ENCODE peak calls at places on chromosomes 12 and 14, in four cellular contexts. One of them, this sample, is unnamed.

GRCh38 chr12:48532601-48533000 is 7.2 kb downstream of the OR8S1 start:
- DNase-seq in AG10803: no peak
- DNase-seq in neuronal stem cell: no peak
- DNase-seq in IMR-90: no peak
- DNase-seq in this sample: peak; percentile 41

GRCh38 chr14:97776890-97777564 is 979.8 kb downstream of the VRK1 start:
- DNase-seq in AG10803: no peak
- DNase-seq in IMR-90: no peak
- DNase-seq in neuronal stem cell: no peak
- DNase-seq in this sample: peak; percentile 90

GRCh38 chr14:49461529-49462401 is 124.4 kb downstream of the RPS29 start:
- DNase-seq in AG10803: peak; percentile 77
- DNase-seq in IMR-90: peak; percentile 81
- DNase-seq in neuronal stem cell: peak; percentile 15
- DNase-seq in this sample: peak; percentile 83

GRCh38 chr12:50573271-50573670 is 68.5 kb downstream of the DIP2B start:
- DNase-seq in AG10803: no peak
- DNase-seq in IMR-90: no peak
- DNase-seq in neuronal stem cell: no peak
- DNase-seq in this sample: no peak

GRCh38 chr14:77051101-77051500 is 22.6 kb upstream of the IRF2BPL start:
- DNase-seq in AG10803: no peak
- DNase-seq in neuronal stem cell: no peak
- DNase-seq in IMR-90: no peak
- DNase-seq in this sample: no peak

GRCh38 chr12:121568971-121569808 is 11.6 kb downstream of the KDM2B start:
- DNase-seq in AG10803: peak; percentile 61
- DNase-seq in IMR-90: peak; percentile 49
- DNase-seq in neuronal stem cell: no peak
- DNase-seq in this sample: no peak

GRCh38 chr12:68356060-68356748 is 24.0 kb upstream of the MDM1 start:
- DNase-seq in AG10803: peak; percentile 30
- DNase-seq in IMR-90: no peak
- DNase-seq in neuronal stem cell: no peak
- DNase-seq in this sample: no peak

GRCh38 chr12:81627336-81628189 is 131.6 kb downstream of the PPFIA2 start:
- DNase-seq in AG10803: peak; percentile 48
- DNase-seq in IMR-90: peak; percentile 36
- DNase-seq in neuronal stem cell: peak; percentile 20
- DNase-seq in this sample: peak; percentile 27

GRCh38 chr12:96225003-96225855 is 31.1 kb downstream of the ELK3 start:
- DNase-seq in IMR-90: no peak
- DNase-seq in AG10803: no peak
- DNase-seq in neuronal stem cell: no peak
- DNase-seq in this sample: no peak

GRCh38 chr12:5094550-5094949 is 50.9 kb downstream of the KCNA5 start:
- DNase-seq in IMR-90: peak; percentile 29
- DNase-seq in neuronal stem cell: no peak
- DNase-seq in AG10803: peak; percentile 89
- DNase-seq in this sample: no peak

GRCh38 chr12:52878507-52879393 is 26.1 kb downstream of the KRT8 start:
- DNase-seq in neuronal stem cell: no peak
- DNase-seq in AG10803: no peak
- DNase-seq in IMR-90: no peak
- DNase-seq in this sample: no peak
- H3K4me3 ChIP-seq in neuronal stem cell: no peak overlapping the region
- H3K4me3 ChIP-seq in AG10803: no peak overlapping the region
- H3K4me3 ChIP-seq in IMR-90: no peak overlapping the region
- H3K4me3 ChIP-seq in this sample: no peak overlapping the region

GRCh38 chr14:30362369-30363218 is 196.4 kb upstream of the G2E3 start:
- DNase-seq in IMR-90: no peak
- DNase-seq in AG10803: no peak
- DNase-seq in neuronal stem cell: no peak
- DNase-seq in this sample: no peak
- H3K4me3 ChIP-seq in IMR-90: no peak overlapping the region
- H3K4me3 ChIP-seq in AG10803: no peak overlapping the region
- H3K4me3 ChIP-seq in neuronal stem cell: no peak overlapping the region
- H3K4me3 ChIP-seq in this sample: no peak overlapping the region

DNA sequence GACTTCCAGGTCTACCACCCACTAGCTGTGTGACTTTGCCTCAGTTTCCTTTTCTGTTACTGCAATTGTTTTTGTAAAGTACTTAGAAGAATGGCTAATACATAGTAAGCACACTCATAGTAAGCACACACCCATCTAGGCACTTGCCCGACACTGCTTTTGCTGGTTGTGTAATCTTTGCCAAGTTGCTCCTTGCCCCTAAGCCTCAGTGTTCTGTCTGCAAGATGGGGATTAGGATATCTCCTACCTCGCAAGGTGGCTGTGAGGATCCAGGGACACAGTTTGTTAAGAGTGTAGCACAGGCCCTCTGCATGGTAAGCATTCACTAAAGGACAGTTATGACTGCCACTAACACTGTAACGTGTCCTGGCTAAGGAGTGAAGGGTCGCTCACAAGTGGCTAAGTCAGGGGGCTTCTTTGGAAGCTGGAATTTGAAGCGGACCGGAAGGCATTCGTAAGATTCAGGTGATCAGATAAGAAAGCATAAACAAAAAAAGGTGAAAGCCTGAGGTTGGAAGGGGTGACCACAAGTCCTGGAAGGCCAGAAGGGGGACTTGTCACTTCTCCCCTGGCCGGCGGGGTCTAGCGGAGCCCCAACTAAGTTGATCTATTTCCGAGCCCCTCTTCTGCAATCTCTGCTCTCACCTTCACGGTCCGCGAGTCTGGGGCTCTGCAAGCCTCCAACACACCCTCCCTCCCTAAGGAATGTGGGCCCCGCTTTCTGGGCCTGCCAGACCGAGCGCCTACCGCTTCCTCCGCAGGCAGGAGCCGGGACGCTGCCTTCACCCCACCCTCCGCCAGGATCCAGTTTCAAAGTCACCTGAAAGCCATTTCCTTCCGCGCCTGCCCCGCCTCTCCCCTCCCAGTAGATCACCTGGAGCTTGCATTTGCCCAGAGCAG is 1.5 kb upstream of the PLEKHG3 start:
- DNase-seq in neuronal stem cell: no peak
- DNase-seq in AG10803: no peak
- DNase-seq in IMR-90: no peak
- DNase-seq in this sample: peak; percentile 9
- H3K4me3 ChIP-seq in neuronal stem cell: no peak overlapping the region
- H3K4me3 ChIP-seq in AG10803: no peak overlapping the region
- H3K4me3 ChIP-seq in IMR-90: no peak overlapping the region
- H3K4me3 ChIP-seq in this sample: no peak overlapping the region

DNA sequence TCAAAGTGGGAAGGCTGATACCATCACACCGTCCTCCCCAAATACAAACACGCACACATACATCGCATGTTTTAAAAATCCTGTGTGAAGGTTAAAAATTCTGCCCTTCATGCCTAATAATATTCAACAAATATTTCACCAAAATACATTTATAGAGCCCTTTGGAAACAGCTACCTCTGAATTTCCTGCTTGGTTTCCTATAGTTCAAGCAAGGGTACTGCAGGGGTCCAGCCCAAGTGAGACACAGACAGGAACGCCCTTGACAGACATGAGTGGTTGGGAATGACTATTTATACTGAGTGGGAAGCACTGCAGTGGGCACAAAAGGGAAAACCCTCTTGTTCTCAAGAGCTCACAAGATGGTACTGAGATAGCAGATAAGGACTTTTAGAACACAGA is 51.0 kb downstream of the ST8SIA1 start:
- DNase-seq in AG10803: no peak
- DNase-seq in IMR-90: no peak
- DNase-seq in neuronal stem cell: no peak
- DNase-seq in this sample: no peak
- H3K4me3 ChIP-seq in AG10803: no peak overlapping the region
- H3K4me3 ChIP-seq in IMR-90: no peak overlapping the region
- H3K4me3 ChIP-seq in neuronal stem cell: no peak overlapping the region
- H3K4me3 ChIP-seq in this sample: no peak overlapping the region

This sample was measured in Jurkat, Clone E6-1.